ENCODE peak calls at places on chromosome 16, in seven cellular contexts. I is HFF-Myc, P is K562, T is colonic mucosa, Z is stomach, G is right atrium auricular region, M is transverse colon. E is an unnamed sample.
A peak's percentile ranks its signal among the peaks of the same experiment; 100 is the strongest.

GRCh38 chr16:63617047-63617989 is 1504.5 kb downstream of the CDH11 start:
- DNase-seq in T (peak; percentile 19), G (no peak), M (no peak), P (no peak), I (no peak), Z (no peak), E (no peak)

GRCh38 chr16:67780847-67781547 is 25.4 kb downstream of the RANBP10 start:
- DNase-seq in Z (peak; percentile 44), I (no peak), T (no peak), M (no peak), G (no peak), P (peak; percentile 77), E (no peak)

GRCh38 chr16:85361441-85362118 is 249.3 kb upstream of the CIBAR2 start:
- DNase-seq in T (peak; percentile 71), G (peak; percentile 80), M (peak; percentile 70), P (peak; percentile 56), I (no peak), Z (peak; percentile 95), E (no peak)

GRCh38 chr16:22924492-22924891 is 110.5 kb downstream of the HS3ST2 start:
- DNase-seq in T (no peak), I (no peak), M (no peak), Z (no peak), G (no peak), P (no peak), E (no peak)

GRCh38 chr16:88923450-88923849 is 53.6 kb downstream of the CBFA2T3 start:
- DNase-seq in I (no peak), M (no peak), Z (no peak), T (no peak), P (no peak), G (no peak), E (no peak)

GRCh38 chr16:2955438-2955778 is 8.7 kb upstream of the KREMEN2 start:
- DNase-seq in I (no peak), G (no peak), P (no peak), Z (no peak), M (no peak), T (no peak), E (no peak)

GRCh38 chr16:78195868-78196267 is 96.4 kb downstream of the WWOX start:
- DNase-seq in M (no peak), P (no peak), G (no peak), T (no peak), I (no peak), Z (no peak), E (no peak)

GRCh38 chr16:69386596-69386995 is 789 bp upstream of the TERF2 start:
- DNase-seq in G (no peak), T (no peak), M (no peak), I (no peak), P (no peak), Z (no peak), E (no peak)

GRCh38 chr16:4500283-4500682 is 24.1 kb downstream of the HMOX2 start:
- DNase-seq in M (no peak), T (no peak), I (peak; percentile 55), Z (peak; percentile 47), G (no peak), P (no peak), E (no peak)

GRCh38 chr16:69486272-69486671 is 61.9 kb downstream of the CYB5B start:
- DNase-seq in T (no peak), G (no peak), Z (no peak), P (no peak), I (no peak), M (no peak), E (no peak)

GRCh38 chr16:87946596-87947350 is 4.5 kb upstream of the BANP start:
- DNase-seq in G (no peak), P (no peak), T (no peak), I (no peak), M (no peak), Z (no peak), E (no peak)

GRCh38 chr16:12612598-12613101 is 191.0 kb downstream of the CPPED1 start:
- DNase-seq in I (no peak), P (peak; percentile 60), Z (no peak), M (peak; percentile 12), G (no peak), T (no peak), E (no peak)

GRCh38 chr16:19463468-19464315 is 46.0 kb downstream of the TMC5 start:
- DNase-seq in I (no peak), P (no peak), T (peak; percentile 56), M (no peak), Z (peak; percentile 39), G (no peak), E (no peak)

GRCh38 chr16:12245923-12246290 is 269.4 kb downstream of the SNX29 start:
- DNase-seq in G (no peak), I (no peak), Z (no peak), M (no peak), P (no peak), T (no peak), E (no peak)

GRCh38 chr16:54632322-54632721 is 298.3 kb upstream of the IRX5 start:
- DNase-seq in G (no peak), T (no peak), I (no peak), M (no peak), P (no peak), Z (no peak), E (no peak)

GRCh38 chr16:4724661-4725270 is 9.3 kb downstream of the ANKS3 start:
- DNase-seq in P (no peak), Z (no peak), M (no peak), G (no peak), T (no peak), I (no peak), E (no peak)

GRCh38 chr16:13554643-13555042 is 365.3 kb upstream of the ERCC4 start:
- DNase-seq in G (no peak), M (no peak), Z (no peak), T (no peak), P (no peak), I (no peak), E (no peak)

GRCh38 chr16:15573274-15573895 is 69.6 kb downstream of the MARF1 start:
- DNase-seq in Z (no peak), P (no peak), M (no peak), G (no peak), I (no peak), T (no peak), E (no peak)

GRCh38 chr16:75203106-75203505 is 3.9 kb downstream of the CTRB2 start:
- DNase-seq in P (no peak), G (no peak), Z (no peak), M (no peak), T (no peak), I (no peak), E (no peak)

GRCh38 chr16:396605-397004 is 394 bp upstream of the NME4 start:
- DNase-seq in I (no peak), T (no peak), Z (no peak), M (peak; percentile 39), P (peak; percentile 72), G (no peak), E (no peak)

GRCh38 chr16:57319646-57320045 is 35.2 kb upstream of the PLLP start:
- DNase-seq in T (no peak), M (no peak), G (no peak), P (no peak), I (no peak), Z (no peak), E (no peak)

GRCh38 chr16:30184430-30185140 is 1.2 kb downstream of the CORO1A start:
- DNase-seq in T (peak; percentile 49), Z (peak; percentile 31), G (no peak), I (no peak), P (peak; percentile 32), M (peak; percentile 54), E (no peak)

GRCh38 chr16:77376358-77376757 is 58.5 kb downstream of the ADAMTS18 start:
- DNase-seq in Z (no peak), M (no peak), I (no peak), P (no peak), T (peak; percentile 19), G (no peak), E (no peak)

GRCh38 chr16:1926223-1926718 is 8.1 kb upstream of the HS3ST6 start:
- DNase-seq in I (no peak), G (no peak), M (no peak), T (no peak), P (no peak), Z (no peak), E (no peak)

GRCh38 chr16:1924095-1924494 is 5.9 kb upstream of the HS3ST6 start:
- DNase-seq in I (no peak), P (no peak), Z (no peak), T (no peak), G (no peak), M (no peak), E (no peak)

GRCh38 chr16:1922357-1922756 is 4.1 kb upstream of the HS3ST6 start:
- DNase-seq in G (no peak), P (no peak), Z (no peak), M (no peak), T (no peak), I (no peak), E (no peak)

GRCh38 chr16:1920727-1921155 is 2.5 kb upstream of the HS3ST6 start:
- DNase-seq in M (peak; percentile 61), T (no peak), I (no peak), G (no peak), P (peak; percentile 83), Z (peak; percentile 64), E (no peak)

DNA sequence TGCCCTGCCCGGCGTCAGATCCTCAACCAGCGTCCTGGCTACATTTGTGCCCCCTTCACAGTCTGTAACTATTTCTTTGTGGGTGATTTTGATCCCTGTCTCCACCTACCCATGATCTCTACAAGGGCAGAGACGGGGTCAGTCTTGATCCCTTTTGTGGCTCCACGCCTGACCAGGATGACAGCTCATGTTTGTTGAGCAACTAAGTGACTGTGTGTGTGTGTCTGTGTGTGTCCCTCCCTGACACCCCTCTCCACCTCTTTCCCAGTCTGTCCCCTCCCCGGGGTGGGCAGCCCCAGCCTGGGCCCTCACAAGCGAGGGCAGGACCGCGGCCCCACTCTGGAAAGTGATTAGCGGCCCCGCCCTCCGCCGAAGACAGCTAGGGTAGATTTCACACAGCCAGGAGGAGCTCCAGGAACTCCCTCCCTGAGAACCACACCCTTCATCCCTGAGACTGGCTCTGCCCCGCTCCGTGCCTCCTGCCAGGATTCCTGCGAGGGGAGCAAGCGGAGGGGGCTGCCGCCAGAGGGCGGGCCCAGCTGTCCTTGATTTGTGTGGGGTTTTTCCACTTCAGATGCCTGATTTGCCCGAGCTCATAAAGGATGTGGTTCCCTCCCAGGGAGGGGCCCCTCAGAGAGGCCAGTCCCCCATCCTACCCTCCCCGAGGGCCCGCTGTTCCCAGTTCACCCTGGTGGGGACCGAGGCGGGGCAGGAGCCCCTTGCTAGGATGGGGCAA is 5.3 kb upstream of the HS3ST6 start:
- DNase-seq in I (peak; percentile 66), Z (no peak), P (peak; percentile 75), G (no peak), M (peak; percentile 66), T (peak; percentile 74), E (no peak)
- TF ChIP-seq CTCF in I (peak; percentile 66), Z (no peak), P (no peak), G (peak; percentile 45), M (no peak), T (no peak), E (no peak)

GRCh38 chr16:58325941-58326340 is 31.1 kb upstream of the PRSS54 start:
- DNase-seq in P (no peak), G (no peak), Z (no peak), I (no peak), M (no peak), T (no peak), E (no peak)
- TF ChIP-seq CTCF in P (no peak), G (no peak), Z (no peak), I (no peak), M (no peak), T (no peak), E (no peak)

GRCh38 chr16:49921791-49922456 is 66.0 kb upstream of the ZNF423 start:
- DNase-seq in T (peak; percentile 82), Z (peak; percentile 62), G (peak; percentile 61), M (peak; percentile 80), P (peak; percentile 58), I (peak; percentile 15), E (no peak)
- TF ChIP-seq CTCF in T (peak; percentile 44), Z (no peak), G (peak; percentile 72), M (peak; percentile 51), P (peak; percentile 71), I (peak; percentile 52), E (peak; percentile 74)

GRCh38 chr16:53207810-53208752 is 153.3 kb downstream of the CHD9 start:
- DNase-seq in Z (peak; percentile 39), I (peak; percentile 75), T (peak; percentile 67), G (no peak), P (peak; percentile 63), M (peak; percentile 32), E (peak; percentile 47)
- TF ChIP-seq CTCF in Z (no peak), I (peak; percentile 42), T (peak; percentile 32), G (peak; percentile 59), P (peak; percentile 71), M (peak; percentile 38), E (peak; percentile 33)

E was measured in GM12864.